ENCODE peak calls at places on chromosomes 16 and 17, in four cellular contexts. T is progenitor cell of endocrine pancreas, E is Panc1, P is omental fat pad. F is an unnamed sample.

GRCh38 chr17:77738666-77739531 is 219.6 kb upstream of the TNRC6C start:
- DNase-seq in T (no peak), P (no peak), E (no peak), F (peak)

GRCh38 chr16:15952265-15952711 is 2.9 kb downstream of the ABCC1 start:
- DNase-seq in E (no peak), P (no peak), T (no peak), F (no peak)

GRCh38 chr17:51118330-51119195 is 2.1 kb downstream of the SPAG9 start:
- DNase-seq in P (no peak), T (no peak), E (no peak), F (no peak)

GRCh38 chr16:57653936-57654335 is 14.2 kb upstream of the ADGRG3 start:
- DNase-seq in T (no peak), P (no peak), E (no peak), F (no peak)

GRCh38 chr17:48626470-48627241 is 498 bp upstream of the HOXB9 start:
- DNase-seq in P (peak), T (no peak), E (no peak), F (peak)

GRCh38 chr17:20073056-20073979 is 64.2 kb downstream of the SPECC1 start:
- DNase-seq in E (no peak), P (no peak), T (no peak), F (no peak)

GRCh38 chr16:30445408-30446202 is at the start of gene SEPHS2:
- DNase-seq in T (peak), P (peak), E (peak), F (peak)

GRCh38 chr16:143456-143855 is 5.0 kb upstream of the NPRL3 start:
- DNase-seq in T (no peak), E (no peak), P (no peak), F (no peak)

GRCh38 chr16:85759631-85760419 is 8.9 kb upstream of the C16orf74 start:
- DNase-seq in T (no peak), E (peak), P (no peak), F (no peak)

DNA sequence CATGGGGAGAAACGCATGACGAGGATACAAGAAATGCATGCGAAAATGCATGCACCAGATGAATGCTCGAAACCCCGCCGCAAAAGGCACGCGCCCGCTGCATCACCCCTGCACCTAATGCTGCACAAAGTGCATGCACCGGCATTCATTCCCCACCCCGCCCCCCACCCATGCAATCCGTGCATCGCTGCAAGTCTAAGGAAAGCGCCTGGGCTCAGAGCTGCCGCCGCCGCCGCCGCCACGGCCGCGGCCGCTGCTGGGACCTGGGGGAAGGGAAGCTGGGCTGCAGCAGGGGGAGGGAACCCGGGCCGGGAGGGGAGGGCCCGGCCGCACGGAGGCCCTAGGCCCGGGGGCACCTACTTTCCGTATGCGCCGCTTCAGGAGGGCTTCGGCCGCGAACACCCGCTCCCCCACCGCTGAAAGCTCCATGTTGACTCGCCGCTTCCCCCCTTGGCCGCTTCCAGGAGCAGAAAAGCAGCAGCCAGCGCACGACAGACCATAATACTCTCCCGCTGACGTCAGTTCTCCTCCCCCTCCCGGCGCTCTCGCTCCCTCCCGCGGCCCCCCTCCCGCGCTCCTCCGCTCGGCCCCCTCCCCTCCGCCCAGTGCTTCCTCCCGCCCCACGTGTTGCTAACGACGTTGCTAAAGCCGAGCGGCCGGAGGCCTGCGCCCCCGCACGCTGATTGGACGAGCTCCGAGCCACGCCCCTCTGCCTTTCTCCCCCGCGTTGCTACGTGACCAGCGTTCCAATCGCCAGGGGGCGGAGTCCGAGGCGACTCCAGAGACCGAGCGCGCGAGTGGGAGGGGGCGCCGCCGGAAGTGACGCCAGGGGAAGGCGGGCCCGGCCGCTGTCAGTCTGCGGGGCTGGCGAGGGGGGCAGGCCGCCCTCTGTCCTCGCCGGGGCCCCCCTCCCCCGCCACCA is at the start of gene CBX8:
- DNase-seq in T (peak), P (peak), E (peak), F (peak)
- TF ChIP-seq CTCF in T (peak), P (no peak), E (no peak), F (peak)

GRCh38 chr16:60142991-60143705 is 1409.0 kb upstream of the GOT2 start:
- DNase-seq in T (no peak), P (no peak), E (no peak), F (no peak)

GRCh38 chr16:60137891-60138290 is 1403.8 kb upstream of the GOT2 start:
- DNase-seq in E (no peak), T (no peak), P (no peak), F (no peak)
- TF ChIP-seq CTCF in E (no peak), T (no peak), P (no peak), F (no peak)

DNA sequence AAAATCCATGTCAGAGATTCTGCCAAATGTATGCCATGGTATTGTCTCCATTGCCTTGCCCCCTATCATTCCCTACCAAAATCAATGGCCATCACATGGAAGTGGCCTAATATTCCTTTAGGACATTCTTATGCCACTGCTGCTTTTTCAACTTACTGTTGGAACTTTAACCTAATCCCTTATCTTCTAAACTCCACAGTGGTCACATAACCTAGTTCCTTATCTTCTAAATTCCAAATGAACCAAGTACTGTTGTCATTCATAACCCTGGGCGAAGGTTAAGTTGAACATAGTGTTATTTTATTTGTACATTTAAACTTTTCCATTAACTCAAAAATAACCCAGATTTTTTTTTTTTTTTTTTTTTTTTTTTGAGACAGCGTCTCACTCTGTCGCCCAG is 3.6 kb downstream of the HSF5 start:
- DNase-seq in T (no peak), P (no peak), E (no peak), F (no peak)
- TF ChIP-seq CTCF in T (no peak), P (no peak), E (no peak), F (no peak)

GRCh38 chr16:70508752-70509151 is 14.6 kb downstream of the COG4 start:
- DNase-seq in T (no peak), P (no peak), E (no peak), F (no peak)
- TF ChIP-seq CTCF in T (no peak), P (no peak), E (no peak), F (no peak)

DNA sequence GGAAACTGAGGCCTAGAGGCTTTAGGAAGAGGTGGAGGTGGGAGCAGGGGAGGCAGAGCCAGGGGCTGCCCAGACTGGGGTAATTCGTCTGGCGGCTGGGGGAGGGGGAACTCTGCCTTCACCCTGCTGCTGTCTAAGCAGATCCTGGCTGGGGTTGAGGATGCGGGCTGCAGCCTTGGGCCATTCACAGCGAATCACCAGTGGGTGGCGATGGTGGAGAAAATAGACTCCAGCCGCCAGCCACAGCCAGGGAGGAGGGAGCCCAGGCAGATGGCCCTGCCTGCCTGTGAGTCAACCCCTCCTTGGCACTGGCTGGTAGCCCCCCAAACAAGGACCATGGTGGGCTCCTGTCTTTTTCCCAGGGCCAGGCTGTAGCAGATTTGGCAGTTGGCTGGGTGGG is 41.7 kb upstream of the CDH5 start:
- DNase-seq in T (no peak), P (no peak), E (no peak), F (no peak)
- TF ChIP-seq CTCF in T (peak), P (no peak), E (no peak), F (no peak)

DNA sequence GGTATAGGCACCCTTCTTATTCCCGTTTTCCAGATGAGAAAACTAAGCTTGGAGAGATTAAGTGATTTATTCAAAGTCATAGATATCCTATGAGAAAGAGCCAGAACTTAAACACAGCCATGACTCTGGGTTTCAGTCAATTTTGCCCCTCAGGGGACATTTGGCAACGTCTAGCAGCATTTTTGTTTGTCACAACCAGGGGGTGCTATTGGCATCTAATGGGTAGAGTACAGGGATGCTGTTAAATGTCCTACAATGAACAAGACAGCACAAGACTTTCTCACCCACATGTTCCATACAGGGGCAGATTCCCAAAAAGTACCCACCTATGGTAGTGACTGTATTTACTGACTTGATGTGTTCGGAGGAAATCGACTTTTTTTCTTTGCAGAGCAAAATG is 4.8 kb upstream of the SHISA9 start:
- DNase-seq in P (no peak), T (no peak), E (peak), F (no peak)
- TF ChIP-seq CTCF in P (no peak), T (peak), E (peak), F (peak)

GRCh38 chr17:68291836-68292688 is 767 bp downstream of the ARSG start:
- DNase-seq in E (no peak), T (peak), P (peak), F (peak)
- TF ChIP-seq CTCF in E (no peak), T (peak), P (no peak), F (no peak)